ENCODE peak calls at places on chromosomes 11 and 22, in seven cellular contexts. One of them, this sample, is unnamed.

GRCh38 chr22:25148149-25148691 is 51.4 kb upstream of the CRYBB3 start:
- DNase-seq in A549: no peak
- DNase-seq in lower lobe of right lung: no peak
- DNase-seq in hepatocyte: peak; percentile 30
- DNase-seq in brain microvascular endothelial cell: no peak
- DNase-seq in body of pancreas: peak; percentile 39
- DNase-seq in fibroblast of lung: no peak
- DNase-seq in this sample: no peak

GRCh38 chr11:1121343-1122331 is 36.1 kb upstream of the MUC5AC start:
- DNase-seq in A549: peak; percentile 20
- DNase-seq in lower lobe of right lung: peak; percentile 41
- DNase-seq in hepatocyte: no peak
- DNase-seq in brain microvascular endothelial cell: no peak
- DNase-seq in body of pancreas: no peak
- DNase-seq in fibroblast of lung: no peak
- DNase-seq in this sample: no peak

GRCh38 chr11:5288108-5288911 is 13.4 kb downstream of the OR51B4 start:
- DNase-seq in A549: no peak
- DNase-seq in lower lobe of right lung: no peak
- DNase-seq in hepatocyte: peak; percentile 11
- DNase-seq in brain microvascular endothelial cell: peak; percentile 58
- DNase-seq in body of pancreas: no peak
- DNase-seq in fibroblast of lung: peak; percentile 37
- DNase-seq in this sample: no peak

GRCh38 chr11:104694259-104695070 is 203.8 kb downstream of the CASP12 start:
- DNase-seq in A549: no peak
- DNase-seq in lower lobe of right lung: no peak
- DNase-seq in hepatocyte: peak; percentile 26
- DNase-seq in brain microvascular endothelial cell: peak; percentile 54
- DNase-seq in body of pancreas: peak; percentile 11
- DNase-seq in fibroblast of lung: peak; percentile 75
- DNase-seq in this sample: no peak

GRCh38 chr11:57161351-57161750 is 20.4 kb upstream of the LRRC55 start:
- DNase-seq in A549: no peak
- DNase-seq in lower lobe of right lung: no peak
- DNase-seq in hepatocyte: no peak
- DNase-seq in brain microvascular endothelial cell: no peak
- DNase-seq in body of pancreas: no peak
- DNase-seq in fibroblast of lung: no peak
- DNase-seq in this sample: no peak

GRCh38 chr11:120573756-120574354 is 62.3 kb downstream of the GRIK4 start:
- DNase-seq in A549: no peak
- DNase-seq in lower lobe of right lung: no peak
- DNase-seq in hepatocyte: no peak
- DNase-seq in brain microvascular endothelial cell: no peak
- DNase-seq in body of pancreas: no peak
- DNase-seq in fibroblast of lung: no peak
- DNase-seq in this sample: no peak

GRCh38 chr11:123111465-123111864 is 49.5 kb upstream of the HSPA8 start:
- DNase-seq in A549: peak; percentile 47
- DNase-seq in lower lobe of right lung: no peak
- DNase-seq in hepatocyte: peak; percentile 72
- DNase-seq in brain microvascular endothelial cell: no peak
- DNase-seq in body of pancreas: no peak
- DNase-seq in fibroblast of lung: peak; percentile 65
- DNase-seq in this sample: peak; percentile 34

GRCh38 chr11:71240865-71241691 is 11.3 kb downstream of the SHANK2 start:
- DNase-seq in A549: peak; percentile 38
- DNase-seq in lower lobe of right lung: peak; percentile 76
- DNase-seq in hepatocyte: peak; percentile 85
- DNase-seq in brain microvascular endothelial cell: peak; percentile 90
- DNase-seq in body of pancreas: peak; percentile 70
- DNase-seq in fibroblast of lung: peak; percentile 90
- DNase-seq in this sample: no peak

GRCh38 chr11:12394601-12395000 is 17.2 kb downstream of the PARVA start:
- DNase-seq in A549: no peak
- DNase-seq in lower lobe of right lung: no peak
- DNase-seq in hepatocyte: no peak
- DNase-seq in brain microvascular endothelial cell: no peak
- DNase-seq in body of pancreas: no peak
- DNase-seq in fibroblast of lung: no peak
- DNase-seq in this sample: no peak

GRCh38 chr22:24834845-24835570 is 29.0 kb downstream of the SGSM1 start:
- DNase-seq in A549: no peak
- DNase-seq in lower lobe of right lung: no peak
- DNase-seq in hepatocyte: peak; percentile 55
- DNase-seq in brain microvascular endothelial cell: no peak
- DNase-seq in body of pancreas: peak; percentile 36
- DNase-seq in fibroblast of lung: peak; percentile 16
- DNase-seq in this sample: peak; percentile 44

GRCh38 chr11:113255096-113255495 is 59.3 kb upstream of the TTC12 start:
- DNase-seq in A549: no peak
- DNase-seq in lower lobe of right lung: no peak
- DNase-seq in hepatocyte: no peak
- DNase-seq in brain microvascular endothelial cell: no peak
- DNase-seq in body of pancreas: no peak
- DNase-seq in fibroblast of lung: no peak
- DNase-seq in this sample: no peak

GRCh38 chr11:121687961-121688566 is 235.3 kb upstream of the SORL1-AS1 start:
- DNase-seq in A549: no peak
- DNase-seq in lower lobe of right lung: no peak
- DNase-seq in hepatocyte: peak; percentile 37
- DNase-seq in brain microvascular endothelial cell: peak; percentile 75
- DNase-seq in body of pancreas: no peak
- DNase-seq in fibroblast of lung: peak; percentile 59
- DNase-seq in this sample: no peak

GRCh38 chr11:71080239-71081097 is 171.9 kb downstream of the SHANK2 start:
- DNase-seq in A549: peak; percentile 77
- DNase-seq in lower lobe of right lung: peak; percentile 58
- DNase-seq in hepatocyte: peak; percentile 82
- DNase-seq in brain microvascular endothelial cell: peak; percentile 51
- DNase-seq in body of pancreas: peak; percentile 78
- DNase-seq in fibroblast of lung: peak; percentile 69
- DNase-seq in this sample: peak; percentile 93

GRCh38 chr11:23359297-23359696 is 499.0 kb upstream of the CCDC179 start:
- DNase-seq in A549: no peak
- DNase-seq in lower lobe of right lung: no peak
- DNase-seq in hepatocyte: peak; percentile 64
- DNase-seq in brain microvascular endothelial cell: peak; percentile 86
- DNase-seq in body of pancreas: peak; percentile 65
- DNase-seq in fibroblast of lung: peak; percentile 95
- DNase-seq in this sample: no peak
- H3K4me3 ChIP-seq in A549: no peak overlapping the region
- H3K4me3 ChIP-seq in lower lobe of right lung: no peak overlapping the region
- H3K4me3 ChIP-seq in hepatocyte: no peak overlapping the region
- H3K4me3 ChIP-seq in brain microvascular endothelial cell: no peak overlapping the region
- H3K4me3 ChIP-seq in body of pancreas: no peak overlapping the region
- H3K4me3 ChIP-seq in fibroblast of lung: no peak overlapping the region
- H3K4me3 ChIP-seq in this sample: no peak overlapping the region

DNA sequence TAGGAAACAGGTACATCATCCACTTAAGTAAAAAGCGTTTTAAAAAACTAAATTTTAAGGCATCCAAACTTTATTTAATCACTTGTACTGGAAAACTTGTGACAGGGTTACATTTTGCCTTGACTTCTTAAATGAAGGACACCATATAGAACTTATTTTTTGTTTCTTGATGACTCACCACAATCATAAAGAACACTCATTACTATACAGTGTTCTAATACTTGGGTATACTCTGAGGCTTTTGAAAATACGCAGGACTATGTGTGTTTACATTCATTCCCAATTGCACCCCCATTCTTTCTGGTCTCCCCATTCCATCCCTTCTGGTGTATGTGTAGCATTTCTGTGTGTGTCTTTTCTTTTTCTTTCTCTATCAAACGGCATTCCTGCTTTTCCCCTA is 69.9 kb downstream of the ZBTB44 start:
- DNase-seq in A549: no peak
- DNase-seq in lower lobe of right lung: no peak
- DNase-seq in hepatocyte: no peak
- DNase-seq in brain microvascular endothelial cell: no peak
- DNase-seq in body of pancreas: no peak
- DNase-seq in fibroblast of lung: no peak
- DNase-seq in this sample: no peak
- H3K4me3 ChIP-seq in A549: no peak overlapping the region
- H3K4me3 ChIP-seq in lower lobe of right lung: no peak overlapping the region
- H3K4me3 ChIP-seq in hepatocyte: no peak overlapping the region
- H3K4me3 ChIP-seq in brain microvascular endothelial cell: no peak overlapping the region
- H3K4me3 ChIP-seq in body of pancreas: no peak overlapping the region
- H3K4me3 ChIP-seq in fibroblast of lung: no peak overlapping the region
- H3K4me3 ChIP-seq in this sample: no peak overlapping the region

GRCh38 chr11:124839972-124840621 is 25.1 kb upstream of the ROBO3 start:
- DNase-seq in A549: no peak
- DNase-seq in lower lobe of right lung: no peak
- DNase-seq in hepatocyte: no peak
- DNase-seq in brain microvascular endothelial cell: no peak
- DNase-seq in body of pancreas: no peak
- DNase-seq in fibroblast of lung: no peak
- DNase-seq in this sample: no peak
- H3K4me3 ChIP-seq in A549: peak overlapping the region; percentile 37
- H3K4me3 ChIP-seq in lower lobe of right lung: peak overlapping the region; percentile 46
- H3K4me3 ChIP-seq in hepatocyte: peak overlapping the region; percentile 40
- H3K4me3 ChIP-seq in brain microvascular endothelial cell: peak overlapping the region; percentile 38
- H3K4me3 ChIP-seq in body of pancreas: no peak overlapping the region
- H3K4me3 ChIP-seq in fibroblast of lung: no peak overlapping the region
- H3K4me3 ChIP-seq in this sample: no peak overlapping the region

GRCh38 chr22:27895600-27895999 is 23.5 kb downstream of the PITPNB start:
- DNase-seq in A549: no peak
- DNase-seq in lower lobe of right lung: no peak
- DNase-seq in hepatocyte: no peak
- DNase-seq in brain microvascular endothelial cell: no peak
- DNase-seq in body of pancreas: no peak
- DNase-seq in fibroblast of lung: no peak
- DNase-seq in this sample: no peak

GRCh38 chr22:27892064-27892463 is 27.0 kb downstream of the PITPNB start:
- DNase-seq in A549: no peak
- DNase-seq in lower lobe of right lung: no peak
- DNase-seq in hepatocyte: no peak
- DNase-seq in brain microvascular endothelial cell: no peak
- DNase-seq in body of pancreas: no peak
- DNase-seq in fibroblast of lung: no peak
- DNase-seq in this sample: no peak

GRCh38 chr22:27900153-27900552 is 18.9 kb downstream of the PITPNB start:
- DNase-seq in A549: no peak
- DNase-seq in lower lobe of right lung: no peak
- DNase-seq in hepatocyte: no peak
- DNase-seq in brain microvascular endothelial cell: no peak
- DNase-seq in body of pancreas: no peak
- DNase-seq in fibroblast of lung: no peak
- DNase-seq in this sample: no peak

GRCh38 chr22:27892811-27893210 is 26.2 kb downstream of the PITPNB start:
- DNase-seq in A549: no peak
- DNase-seq in lower lobe of right lung: no peak
- DNase-seq in hepatocyte: no peak
- DNase-seq in brain microvascular endothelial cell: no peak
- DNase-seq in body of pancreas: no peak
- DNase-seq in fibroblast of lung: no peak
- DNase-seq in this sample: no peak

GRCh38 chr22:27896251-27896650 is 22.8 kb downstream of the PITPNB start:
- DNase-seq in A549: no peak
- DNase-seq in lower lobe of right lung: no peak
- DNase-seq in hepatocyte: no peak
- DNase-seq in brain microvascular endothelial cell: no peak
- DNase-seq in body of pancreas: no peak
- DNase-seq in fibroblast of lung: no peak
- DNase-seq in this sample: no peak
- H3K4me3 ChIP-seq in A549: no peak overlapping the region
- H3K4me3 ChIP-seq in lower lobe of right lung: no peak overlapping the region
- H3K4me3 ChIP-seq in hepatocyte: no peak overlapping the region
- H3K4me3 ChIP-seq in brain microvascular endothelial cell: no peak overlapping the region
- H3K4me3 ChIP-seq in body of pancreas: no peak overlapping the region
- H3K4me3 ChIP-seq in fibroblast of lung: no peak overlapping the region
- H3K4me3 ChIP-seq in this sample: no peak overlapping the region

DNA sequence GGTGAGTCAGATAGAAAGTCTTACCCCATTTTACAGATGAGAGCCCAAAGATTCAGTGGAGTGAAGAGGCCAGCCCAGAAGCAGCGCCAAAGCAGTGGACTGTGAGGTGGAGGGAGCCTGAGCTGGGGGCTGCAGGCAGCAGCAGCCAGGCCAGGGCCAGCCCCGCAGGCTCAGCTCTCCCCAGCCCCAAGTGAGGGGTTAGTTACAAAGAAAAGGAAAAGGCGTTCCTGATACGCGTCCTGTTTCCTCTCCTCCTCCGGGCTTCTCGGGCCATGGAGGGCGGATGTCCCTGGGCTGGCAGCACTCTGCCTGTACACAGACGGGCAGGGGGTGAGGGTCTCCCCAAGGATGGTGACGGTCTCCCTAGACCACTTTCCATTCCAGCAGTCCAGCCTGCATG is 44.9 kb downstream of the ARRB1 start:
- DNase-seq in A549: no peak
- DNase-seq in lower lobe of right lung: no peak
- DNase-seq in hepatocyte: no peak
- DNase-seq in brain microvascular endothelial cell: no peak
- DNase-seq in body of pancreas: no peak
- DNase-seq in fibroblast of lung: no peak
- DNase-seq in this sample: no peak
- H3K4me3 ChIP-seq in A549: no peak overlapping the region
- H3K4me3 ChIP-seq in lower lobe of right lung: peak overlapping the region; percentile 37
- H3K4me3 ChIP-seq in hepatocyte: no peak overlapping the region
- H3K4me3 ChIP-seq in brain microvascular endothelial cell: no peak overlapping the region
- H3K4me3 ChIP-seq in body of pancreas: no peak overlapping the region
- H3K4me3 ChIP-seq in fibroblast of lung: no peak overlapping the region
- H3K4me3 ChIP-seq in this sample: no peak overlapping the region

This sample was measured in Jurkat, Clone E6-1.